ENCODE peak calls at places on chromosomes 7 and 10, in eight cellular contexts. Z is iPS-NIHi11; Q is occipital lobe; S is kidney tubule cell; F is effector memory CD4-positive, alpha-beta T cell; T is OCI-LY7; I is OCI-M1; O is RPMI7951. X is an unnamed sample.

GRCh38 chr7:26022578-26022977 is 129.4 kb upstream of the NFE2L3 start:
- DNase-seq in F (no peak), Z (no peak), Q (no peak), O (no peak), I (no peak), S (no peak), T (no peak), X (no peak)

GRCh38 chr10:131048595-131048994 is 262.9 kb downstream of the TCERG1L start:
- DNase-seq in S (no peak), Q (no peak), T (no peak), I (no peak), F (no peak), O (no peak), Z (peak), X (no peak)

GRCh38 chr7:7639847-7640220 is 718 bp upstream of the UMAD1 start:
- DNase-seq in O (peak), S (peak), Z (no peak), I (peak), F (peak), T (peak), Q (no peak), X (no peak)

GRCh38 chr7:141563956-141564623 is 12.9 kb downstream of the AGK start:
- DNase-seq in Z (peak), F (no peak), Q (no peak), S (peak), T (peak), I (peak), O (no peak), X (no peak)

GRCh38 chr7:111226800-111227199 is 135.9 kb downstream of the LRRN3 start:
- DNase-seq in T (no peak), Q (no peak), F (no peak), Z (no peak), I (peak), O (no peak), S (no peak), X (no peak)

GRCh38 chr10:127090135-127090534 is 106.3 kb downstream of the INSYN2A start:
- DNase-seq in Z (no peak), I (no peak), O (no peak), Q (no peak), F (no peak), T (no peak), S (peak), X (no peak)

GRCh38 chr7:134283972-134284371 is 32.8 kb downstream of the SLC35B4 start:
- DNase-seq in Z (no peak), O (no peak), S (no peak), I (no peak), T (no peak), F (no peak), Q (no peak), X (no peak)

GRCh38 chr7:99238558-99239341 is 30.8 kb upstream of the KPNA7 start:
- DNase-seq in S (no peak), I (no peak), Z (no peak), Q (no peak), F (no peak), O (no peak), T (no peak), X (no peak)